ENCODE peak calls at places on chromosome 5, in seven cellular contexts. B is omental fat pad, X is fibroblast of lung, Z is heart right ventricle, C is SK-N-SH, Y is GM20000, K is dorsolateral prefrontal cortex. D is an unnamed sample.

GRCh38 chr5:32443145-32443540 is 1.4 kb downstream of the ZFR start:
- DNase-seq in B (no peak), X (peak; percentile 47), Z (no peak), C (peak; percentile 17), Y (peak; percentile 58), K (no peak), D (peak; percentile 52)

GRCh38 chr5:175809531-175810121 is 61.8 kb upstream of the CPLX2 start:
- DNase-seq in B (no peak), X (peak; percentile 85), Z (no peak), C (no peak), Y (no peak), K (no peak), D (no peak)

GRCh38 chr5:179401-179800 is 11.9 kb upstream of the LRRC14B start:
- DNase-seq in B (no peak), X (no peak), Z (no peak), C (no peak), Y (no peak), K (no peak), D (no peak)

GRCh38 chr5:177067491-177067890 is 19.2 kb upstream of the FGFR4 start:
- DNase-seq in B (no peak), X (no peak), Z (no peak), C (no peak), Y (no peak), K (no peak), D (no peak)

GRCh38 chr5:53965459-53965858 is 344.9 kb downstream of the ARL15 start:
- DNase-seq in B (no peak), X (peak; percentile 76), Z (no peak), C (no peak), Y (no peak), K (no peak), D (no peak)

GRCh38 chr5:73282383-73282782 is 109.4 kb downstream of the TMEM174 start:
- DNase-seq in B (no peak), X (no peak), Z (no peak), C (no peak), Y (no peak), K (no peak), D (no peak)

GRCh38 chr5:124825250-124825982 is 79.0 kb upstream of the ZNF608 start:
- DNase-seq in B (no peak), X (no peak), Z (no peak), C (no peak), Y (no peak), K (no peak), D (no peak)

GRCh38 chr5:131783357-131783756 is 13.5 kb downstream of the FNIP1 start:
- DNase-seq in B (no peak), X (no peak), Z (no peak), C (no peak), Y (no peak), K (no peak), D (no peak)

GRCh38 chr5:132491368-132492364 is 1.1 kb upstream of the IRF1 start:
- DNase-seq in B (no peak), X (no peak), Z (no peak), C (no peak), Y (peak; percentile 66), K (peak; percentile 2), D (peak; percentile 63)

GRCh38 chr5:35198681-35199080 is 31.6 kb downstream of the PRLR start:
- DNase-seq in B (no peak), X (no peak), Z (no peak), C (no peak), Y (no peak), K (no peak), D (no peak)

GRCh38 chr5:12522116-12522515 is 617.9 kb upstream of the CTNND2 start:
- DNase-seq in B (no peak), X (peak; percentile 26), Z (no peak), C (no peak), Y (no peak), K (no peak), D (no peak)

GRCh38 chr5:6812091-6812490 is 98.9 kb downstream of the TENT4A start:
- DNase-seq in B (no peak), X (no peak), Z (no peak), C (no peak), Y (no peak), K (no peak), D (no peak)

GRCh38 chr5:173616577-173617118 is at the start of gene BOD1:
- DNase-seq in B (peak; percentile 86), X (peak; percentile 98), Z (peak; percentile 93), C (peak; percentile 91), Y (peak; percentile 93), K (peak; percentile 99), D (peak; percentile 94)

GRCh38 chr5:90871356-90871755 is 312.8 kb downstream of the ADGRV1 start:
- DNase-seq in B (no peak), X (no peak), Z (no peak), C (no peak), Y (no peak), K (no peak), D (no peak)

GRCh38 chr5:160604484-160604883 is 182.8 kb downstream of the PTTG1 start:
- DNase-seq in B (no peak), X (no peak), Z (no peak), C (no peak), Y (no peak), K (no peak), D (no peak)

GRCh38 chr5:160605266-160605665 is 183.6 kb downstream of the PTTG1 start:
- DNase-seq in B (no peak), X (no peak), Z (no peak), C (no peak), Y (no peak), K (peak; percentile 32), D (peak; percentile 19)

GRCh38 chr5:160602744-160603143 is 181.1 kb downstream of the PTTG1 start:
- DNase-seq in B (no peak), X (no peak), Z (no peak), C (no peak), Y (no peak), K (no peak), D (no peak)

DNA sequence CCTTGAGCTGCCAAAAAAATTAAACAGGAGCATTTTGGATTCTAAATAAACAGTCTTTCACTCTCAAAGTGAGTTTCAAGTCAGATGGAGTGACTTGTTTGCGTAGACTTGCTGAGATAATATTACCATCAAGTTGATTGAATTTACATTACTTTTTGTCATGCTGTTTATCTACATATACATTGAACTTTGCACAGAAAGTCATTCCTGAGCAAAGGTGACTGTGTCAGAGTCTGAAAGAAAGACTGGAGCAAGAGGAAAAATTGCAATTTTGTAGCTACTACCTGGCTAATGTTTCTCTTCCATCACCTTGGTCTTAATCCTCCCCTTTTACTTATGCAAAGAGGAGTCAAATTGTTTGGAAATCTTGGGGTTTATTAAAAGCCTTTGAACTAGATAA is 179.4 kb downstream of the PTTG1 start:
- DNase-seq in B (no peak), X (no peak), Z (no peak), C (no peak), Y (no peak), K (no peak), D (no peak)
- TF ChIP-seq CTCF in B (no peak), X (no peak), Z (no peak), C (no peak), Y (no peak), K (no peak), D (no peak)

GRCh38 chr5:1564182-1564748 is 40.5 kb upstream of the LPCAT1 start:
- DNase-seq in B (no peak), X (peak; percentile 72), Z (no peak), C (no peak), Y (no peak), K (no peak), D (no peak)

GRCh38 chr5:1563617-1564181 is 39.9 kb upstream of the LPCAT1 start:
- DNase-seq in B (no peak), X (no peak), Z (no peak), C (no peak), Y (no peak), K (no peak), D (no peak)

GRCh38 chr5:1561402-1561929 is 37.7 kb upstream of the LPCAT1 start:
- DNase-seq in B (no peak), X (no peak), Z (no peak), C (no peak), Y (no peak), K (no peak), D (no peak)

GRCh38 chr5:1562599-1562998 is 38.8 kb upstream of the LPCAT1 start:
- DNase-seq in B (no peak), X (no peak), Z (no peak), C (no peak), Y (no peak), K (no peak), D (no peak)

DNA sequence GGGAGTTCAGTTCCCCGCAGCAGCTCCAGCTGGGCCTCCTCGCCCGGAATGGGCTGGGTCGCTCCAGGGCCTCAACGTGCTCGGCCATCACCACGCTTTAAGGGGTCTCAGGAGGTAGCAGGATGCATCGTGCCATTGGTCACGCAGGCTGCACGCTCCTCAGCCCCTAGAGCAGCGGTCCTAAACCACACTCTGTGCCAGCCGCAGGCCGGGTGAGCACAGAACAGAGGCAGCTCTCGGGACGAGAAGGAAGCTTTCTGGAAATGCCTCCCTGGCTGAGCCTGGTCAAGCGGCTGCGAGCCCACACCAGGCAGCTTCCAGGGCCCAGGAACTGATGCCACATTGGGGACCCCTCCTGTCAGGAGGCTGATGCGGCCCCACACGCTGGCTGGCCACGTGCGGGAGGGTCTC is 39.3 kb upstream of the LPCAT1 start:
- DNase-seq in B (no peak), X (no peak), Z (no peak), C (no peak), Y (no peak), K (no peak), D (no peak)
- TF ChIP-seq CTCF in B (no peak), X (no peak), Z (no peak), C (no peak), Y (no peak), K (no peak), D (no peak)

GRCh38 chr5:1511651-1512540 is 11.9 kb downstream of the LPCAT1 start:
- DNase-seq in B (peak; percentile 15), X (peak; percentile 37), Z (peak; percentile 9), C (no peak), Y (peak; percentile 44), K (no peak), D (no peak)
- TF ChIP-seq CTCF in B (no peak), X (peak; percentile 39), Z (no peak), C (peak; percentile 23), Y (peak; percentile 5), K (peak; percentile 27), D (peak; percentile 51)

GRCh38 chr5:122415481-122416120 is 103.6 kb downstream of the SNCAIP start:
- DNase-seq in B (no peak), X (peak; percentile 62), Z (peak; percentile 25), C (peak; percentile 55), Y (peak; percentile 55), K (peak; percentile 75), D (peak; percentile 35)
- TF ChIP-seq CTCF in B (no peak), X (peak; percentile 84), Z (peak; percentile 42), C (peak; percentile 62), Y (peak; percentile 77), K (peak; percentile 72), D (peak; percentile 87)

GRCh38 chr5:78533356-78533755 is 115.2 kb downstream of the LHFPL2 start:
- DNase-seq in B (no peak), X (no peak), Z (no peak), C (no peak), Y (no peak), K (no peak), D (peak; percentile 55)
- TF ChIP-seq CTCF in B (no peak), X (peak; percentile 41), Z (peak; percentile 5), C (peak; percentile 57), Y (no peak), K (peak; percentile 41), D (peak; percentile 60)

GRCh38 chr5:151447174-151448037 is at the start of gene SLC36A1:
- DNase-seq in B (peak; percentile 97), X (peak; percentile 78), Z (peak; percentile 95), C (peak; percentile 93), Y (peak; percentile 92), K (peak; percentile 94), D (peak; percentile 90)
- TF ChIP-seq CTCF in B (no peak), X (peak; percentile 97), Z (peak; percentile 96), C (peak; percentile 93), Y (peak; percentile 83), K (peak; percentile 99), D (peak; percentile 94)

D was measured in GM13977.